ENCODE peak calls at places on chromosomes 2 and 18, in seven cellular contexts. One of them, this sample, is unnamed.

GRCh38 chr2:109238580-109238979 is 109.6 kb downstream of the SH3RF3 start:
- DNase-seq in choroid plexus epithelial cell: peak; percentile 96
- DNase-seq in AG10803: peak; percentile 95
- DNase-seq in activated CD4-positive, alpha-beta memory T cell treated with anti-CD3 and anti-CD28 coated beads for 36 hours: peak; percentile 48
- DNase-seq in glutamatergic neuron: no peak
- DNase-seq in RWPE1: peak; percentile 72
- DNase-seq in posterior cingulate gyrus: no peak
- DNase-seq in this sample: peak; percentile 28

GRCh38 chr18:38047820-38048219 is 482.2 kb upstream of the CELF4 start:
- DNase-seq in AG10803: no peak
- DNase-seq in RWPE1: no peak
- DNase-seq in activated CD4-positive, alpha-beta memory T cell treated with anti-CD3 and anti-CD28 coated beads for 36 hours: no peak
- DNase-seq in glutamatergic neuron: no peak
- DNase-seq in posterior cingulate gyrus: no peak
- DNase-seq in choroid plexus epithelial cell: no peak
- DNase-seq in this sample: no peak

GRCh38 chr2:204950695-204951094 is 405.4 kb downstream of the PARD3B start:
- DNase-seq in activated CD4-positive, alpha-beta memory T cell treated with anti-CD3 and anti-CD28 coated beads for 36 hours: no peak
- DNase-seq in glutamatergic neuron: no peak
- DNase-seq in AG10803: peak; percentile 50
- DNase-seq in RWPE1: no peak
- DNase-seq in posterior cingulate gyrus: no peak
- DNase-seq in choroid plexus epithelial cell: peak; percentile 50
- DNase-seq in this sample: no peak

GRCh38 chr18:12307871-12308385 is at the start of gene TUBB6:
- DNase-seq in glutamatergic neuron: peak; percentile 71
- DNase-seq in posterior cingulate gyrus: no peak
- DNase-seq in AG10803: peak; percentile 83
- DNase-seq in choroid plexus epithelial cell: peak; percentile 73
- DNase-seq in activated CD4-positive, alpha-beta memory T cell treated with anti-CD3 and anti-CD28 coated beads for 36 hours: peak; percentile 48
- DNase-seq in RWPE1: peak; percentile 78
- DNase-seq in this sample: no peak

GRCh38 chr2:230920167-230920566 is 4.9 kb downstream of the GPR55 start:
- DNase-seq in posterior cingulate gyrus: no peak
- DNase-seq in activated CD4-positive, alpha-beta memory T cell treated with anti-CD3 and anti-CD28 coated beads for 36 hours: peak; percentile 38
- DNase-seq in glutamatergic neuron: no peak
- DNase-seq in RWPE1: no peak
- DNase-seq in choroid plexus epithelial cell: no peak
- DNase-seq in AG10803: no peak
- DNase-seq in this sample: no peak

GRCh38 chr2:143758629-143759330 is 629.6 kb downstream of the ARHGAP15 start:
- DNase-seq in AG10803: no peak
- DNase-seq in RWPE1: peak; percentile 8
- DNase-seq in glutamatergic neuron: no peak
- DNase-seq in activated CD4-positive, alpha-beta memory T cell treated with anti-CD3 and anti-CD28 coated beads for 36 hours: no peak
- DNase-seq in choroid plexus epithelial cell: peak; percentile 13
- DNase-seq in posterior cingulate gyrus: no peak
- DNase-seq in this sample: no peak

GRCh38 chr18:35904389-35905037 is 68.0 kb upstream of the RMP24 start:
- DNase-seq in AG10803: no peak
- DNase-seq in choroid plexus epithelial cell: no peak
- DNase-seq in glutamatergic neuron: no peak
- DNase-seq in RWPE1: no peak
- DNase-seq in posterior cingulate gyrus: no peak
- DNase-seq in activated CD4-positive, alpha-beta memory T cell treated with anti-CD3 and anti-CD28 coated beads for 36 hours: no peak
- DNase-seq in this sample: no peak

GRCh38 chr2:239636808-239637207 is 236.0 kb upstream of the HDAC4 start:
- DNase-seq in RWPE1: no peak
- DNase-seq in AG10803: peak; percentile 36
- DNase-seq in choroid plexus epithelial cell: no peak
- DNase-seq in activated CD4-positive, alpha-beta memory T cell treated with anti-CD3 and anti-CD28 coated beads for 36 hours: no peak
- DNase-seq in posterior cingulate gyrus: no peak
- DNase-seq in glutamatergic neuron: no peak
- DNase-seq in this sample: no peak

GRCh38 chr2:240974771-240975572 is 23.4 kb upstream of the SNED1 start:
- DNase-seq in AG10803: peak; percentile 34
- DNase-seq in choroid plexus epithelial cell: no peak
- DNase-seq in RWPE1: no peak
- DNase-seq in glutamatergic neuron: no peak
- DNase-seq in activated CD4-positive, alpha-beta memory T cell treated with anti-CD3 and anti-CD28 coated beads for 36 hours: peak; percentile 33
- DNase-seq in posterior cingulate gyrus: no peak
- DNase-seq in this sample: no peak

GRCh38 chr2:102788880-102789250 is 27.0 kb downstream of the TMEM182 start:
- DNase-seq in RWPE1: no peak
- DNase-seq in activated CD4-positive, alpha-beta memory T cell treated with anti-CD3 and anti-CD28 coated beads for 36 hours: no peak
- DNase-seq in AG10803: no peak
- DNase-seq in glutamatergic neuron: no peak
- DNase-seq in posterior cingulate gyrus: peak; percentile 57
- DNase-seq in choroid plexus epithelial cell: peak; percentile 26
- DNase-seq in this sample: no peak

GRCh38 chr2:120442923-120443571 is 97.1 kb downstream of the INHBB start:
- DNase-seq in activated CD4-positive, alpha-beta memory T cell treated with anti-CD3 and anti-CD28 coated beads for 36 hours: peak; percentile 53
- DNase-seq in RWPE1: no peak
- DNase-seq in choroid plexus epithelial cell: no peak
- DNase-seq in glutamatergic neuron: peak; percentile 56
- DNase-seq in posterior cingulate gyrus: no peak
- DNase-seq in AG10803: no peak
- DNase-seq in this sample: no peak

GRCh38 chr18:79508565-79509535 is 113.1 kb downstream of the NFATC1 start:
- DNase-seq in RWPE1: no peak
- DNase-seq in activated CD4-positive, alpha-beta memory T cell treated with anti-CD3 and anti-CD28 coated beads for 36 hours: no peak
- DNase-seq in choroid plexus epithelial cell: no peak
- DNase-seq in glutamatergic neuron: peak; percentile 12
- DNase-seq in AG10803: no peak
- DNase-seq in posterior cingulate gyrus: no peak
- DNase-seq in this sample: no peak

GRCh38 chr2:46966576-46966975 is 51.0 kb upstream of the MCFD2 start:
- DNase-seq in choroid plexus epithelial cell: no peak
- DNase-seq in AG10803: no peak
- DNase-seq in activated CD4-positive, alpha-beta memory T cell treated with anti-CD3 and anti-CD28 coated beads for 36 hours: no peak
- DNase-seq in glutamatergic neuron: no peak
- DNase-seq in RWPE1: no peak
- DNase-seq in posterior cingulate gyrus: no peak
- DNase-seq in this sample: no peak

GRCh38 chr18:56556907-56557306 is 81.5 kb downstream of the TXNL1 start:
- DNase-seq in activated CD4-positive, alpha-beta memory T cell treated with anti-CD3 and anti-CD28 coated beads for 36 hours: no peak
- DNase-seq in posterior cingulate gyrus: no peak
- DNase-seq in glutamatergic neuron: no peak
- DNase-seq in RWPE1: no peak
- DNase-seq in choroid plexus epithelial cell: no peak
- DNase-seq in AG10803: no peak
- DNase-seq in this sample: no peak

GRCh38 chr18:35050638-35051287 is 9.6 kb downstream of the MAPRE2 start:
- DNase-seq in activated CD4-positive, alpha-beta memory T cell treated with anti-CD3 and anti-CD28 coated beads for 36 hours: no peak
- DNase-seq in AG10803: no peak
- DNase-seq in glutamatergic neuron: no peak
- DNase-seq in choroid plexus epithelial cell: peak; percentile 65
- DNase-seq in posterior cingulate gyrus: no peak
- DNase-seq in RWPE1: no peak
- DNase-seq in this sample: no peak

GRCh38 chr2:145654746-145655145 is 1134.8 kb upstream of the ZEB2 start:
- DNase-seq in posterior cingulate gyrus: no peak
- DNase-seq in RWPE1: no peak
- DNase-seq in glutamatergic neuron: no peak
- DNase-seq in AG10803: no peak
- DNase-seq in activated CD4-positive, alpha-beta memory T cell treated with anti-CD3 and anti-CD28 coated beads for 36 hours: no peak
- DNase-seq in choroid plexus epithelial cell: no peak
- DNase-seq in this sample: no peak

GRCh38 chr2:33033524-33034150 is 86.9 kb downstream of the LTBP1 start:
- DNase-seq in RWPE1: no peak
- DNase-seq in glutamatergic neuron: peak; percentile 96
- DNase-seq in AG10803: peak; percentile 67
- DNase-seq in activated CD4-positive, alpha-beta memory T cell treated with anti-CD3 and anti-CD28 coated beads for 36 hours: no peak
- DNase-seq in posterior cingulate gyrus: no peak
- DNase-seq in choroid plexus epithelial cell: peak; percentile 85
- DNase-seq in this sample: no peak

GRCh38 chr2:203790134-203790533 is 77.4 kb upstream of the CTLA4 start:
- DNase-seq in AG10803: peak; percentile 43
- DNase-seq in choroid plexus epithelial cell: no peak
- DNase-seq in posterior cingulate gyrus: no peak
- DNase-seq in glutamatergic neuron: no peak
- DNase-seq in activated CD4-positive, alpha-beta memory T cell treated with anti-CD3 and anti-CD28 coated beads for 36 hours: no peak
- DNase-seq in RWPE1: no peak
- DNase-seq in this sample: no peak

GRCh38 chr2:230793573-230794359 is 71.0 kb upstream of the ITM2C start:
- DNase-seq in glutamatergic neuron: no peak
- DNase-seq in posterior cingulate gyrus: peak; percentile 49
- DNase-seq in choroid plexus epithelial cell: peak; percentile 99
- DNase-seq in AG10803: peak; percentile 98
- DNase-seq in activated CD4-positive, alpha-beta memory T cell treated with anti-CD3 and anti-CD28 coated beads for 36 hours: peak; percentile 87
- DNase-seq in RWPE1: peak; percentile 88
- DNase-seq in this sample: peak; percentile 39

GRCh38 chr2:103165836-103166235 is 404.0 kb downstream of the TMEM182 start:
- DNase-seq in RWPE1: no peak
- DNase-seq in activated CD4-positive, alpha-beta memory T cell treated with anti-CD3 and anti-CD28 coated beads for 36 hours: no peak
- DNase-seq in AG10803: no peak
- DNase-seq in choroid plexus epithelial cell: no peak
- DNase-seq in posterior cingulate gyrus: no peak
- DNase-seq in glutamatergic neuron: no peak
- DNase-seq in this sample: no peak

GRCh38 chr2:224995419-224995818 is 46.8 kb downstream of the DOCK10 start:
- DNase-seq in AG10803: no peak
- DNase-seq in choroid plexus epithelial cell: no peak
- DNase-seq in glutamatergic neuron: no peak
- DNase-seq in activated CD4-positive, alpha-beta memory T cell treated with anti-CD3 and anti-CD28 coated beads for 36 hours: no peak
- DNase-seq in RWPE1: no peak
- DNase-seq in posterior cingulate gyrus: no peak
- DNase-seq in this sample: no peak

GRCh38 chr18:23053756-23054457 is 81.4 kb upstream of the CABLES1 start:
- DNase-seq in posterior cingulate gyrus: no peak
- DNase-seq in AG10803: peak; percentile 88
- DNase-seq in activated CD4-positive, alpha-beta memory T cell treated with anti-CD3 and anti-CD28 coated beads for 36 hours: no peak
- DNase-seq in glutamatergic neuron: peak; percentile 31
- DNase-seq in choroid plexus epithelial cell: peak; percentile 67
- DNase-seq in RWPE1: peak; percentile 13
- DNase-seq in this sample: no peak

GRCh38 chr18:70135604-70136003 is 69.9 kb downstream of the RTTN start:
- DNase-seq in glutamatergic neuron: no peak
- DNase-seq in AG10803: no peak
- DNase-seq in activated CD4-positive, alpha-beta memory T cell treated with anti-CD3 and anti-CD28 coated beads for 36 hours: no peak
- DNase-seq in posterior cingulate gyrus: no peak
- DNase-seq in RWPE1: no peak
- DNase-seq in choroid plexus epithelial cell: no peak
- DNase-seq in this sample: no peak

GRCh38 chr2:196823750-196824149 is 14.6 kb upstream of the C2orf66 start:
- DNase-seq in posterior cingulate gyrus: no peak
- DNase-seq in AG10803: peak; percentile 80
- DNase-seq in glutamatergic neuron: no peak
- DNase-seq in activated CD4-positive, alpha-beta memory T cell treated with anti-CD3 and anti-CD28 coated beads for 36 hours: no peak
- DNase-seq in choroid plexus epithelial cell: peak; percentile 86
- DNase-seq in RWPE1: peak; percentile 46
- DNase-seq in this sample: no peak

GRCh38 chr2:158761626-158762025 is 33.5 kb upstream of the DAPL1 start:
- DNase-seq in activated CD4-positive, alpha-beta memory T cell treated with anti-CD3 and anti-CD28 coated beads for 36 hours: no peak
- DNase-seq in choroid plexus epithelial cell: peak; percentile 34
- DNase-seq in AG10803: peak; percentile 85
- DNase-seq in RWPE1: peak; percentile 98
- DNase-seq in posterior cingulate gyrus: no peak
- DNase-seq in glutamatergic neuron: no peak
- DNase-seq in this sample: no peak

GRCh38 chr2:214471382-214471781 is 60.5 kb downstream of the VWC2L start:
- DNase-seq in RWPE1: no peak
- DNase-seq in posterior cingulate gyrus: no peak
- DNase-seq in glutamatergic neuron: no peak
- DNase-seq in activated CD4-positive, alpha-beta memory T cell treated with anti-CD3 and anti-CD28 coated beads for 36 hours: no peak
- DNase-seq in AG10803: no peak
- DNase-seq in choroid plexus epithelial cell: no peak
- DNase-seq in this sample: no peak

GRCh38 chr18:46141199-46141598 is 37.0 kb downstream of the HAUS1 start:
- DNase-seq in activated CD4-positive, alpha-beta memory T cell treated with anti-CD3 and anti-CD28 coated beads for 36 hours: no peak
- DNase-seq in glutamatergic neuron: no peak
- DNase-seq in RWPE1: no peak
- DNase-seq in posterior cingulate gyrus: no peak
- DNase-seq in choroid plexus epithelial cell: no peak
- DNase-seq in AG10803: no peak
- DNase-seq in this sample: no peak

GRCh38 chr2:240885566-240885965 is 10.4 kb downstream of the MAB21L4 start:
- DNase-seq in activated CD4-positive, alpha-beta memory T cell treated with anti-CD3 and anti-CD28 coated beads for 36 hours: no peak
- DNase-seq in choroid plexus epithelial cell: no peak
- DNase-seq in glutamatergic neuron: no peak
- DNase-seq in AG10803: no peak
- DNase-seq in RWPE1: no peak
- DNase-seq in posterior cingulate gyrus: no peak
- DNase-seq in this sample: no peak

GRCh38 chr18:45437399-45437798 is 177.9 kb upstream of the SLC14A2 start:
- DNase-seq in glutamatergic neuron: no peak
- DNase-seq in RWPE1: no peak
- DNase-seq in activated CD4-positive, alpha-beta memory T cell treated with anti-CD3 and anti-CD28 coated beads for 36 hours: no peak
- DNase-seq in posterior cingulate gyrus: no peak
- DNase-seq in choroid plexus epithelial cell: no peak
- DNase-seq in AG10803: no peak
- DNase-seq in this sample: no peak

This sample was measured in CD8-positive, alpha-beta T cell.